ENCODE peak calls at places on chromosomes 6 and 20, in nine cellular contexts. L, K, O, N, C, J, W, E and Z are unnamed samples.

GRCh38 chr6:40298207-40298606 is 289.0 kb downstream of the LRFN2 start:
- DNase-seq in L (no peak), K (no peak), O (no peak), N (no peak), C (no peak), J (no peak), W (no peak), E (no peak), Z (no peak)

GRCh38 chr6:111208928-111209327 is 121.6 kb downstream of the SLC16A10 start:
- DNase-seq in L (no peak), K (no peak), O (no peak), N (no peak), C (no peak), J (no peak), W (no peak), E (no peak), Z (no peak)

GRCh38 chr20:21105429-21106170 is 558 bp downstream of the LINC00237 start:
- DNase-seq in L (peak; percentile 38), K (no peak), O (no peak), N (peak; percentile 52), C (no peak), J (no peak), W (no peak), E (no peak), Z (peak; percentile 40)

GRCh38 chr6:11350294-11350693 is 117.8 kb upstream of the NEDD9 start:
- DNase-seq in L (no peak), K (no peak), O (no peak), N (no peak), C (no peak), J (no peak), W (no peak), E (peak; percentile 11), Z (no peak)

GRCh38 chr6:33856655-33857054 is 52.9 kb upstream of the MLN start:
- DNase-seq in L (peak; percentile 62), K (no peak), O (no peak), N (no peak), C (peak; percentile 44), J (no peak), W (no peak), E (no peak), Z (no peak)

GRCh38 chr6:53833147-53833546 is 38.3 kb downstream of the LRRC1 start:
- DNase-seq in L (no peak), K (no peak), O (no peak), N (no peak), C (no peak), J (no peak), W (no peak), E (no peak), Z (no peak)

GRCh38 chr20:36493801-36494114 is 47.6 kb upstream of the MYL9 start:
- DNase-seq in L (no peak), K (no peak), O (peak; percentile 83), N (no peak), C (peak; percentile 48), J (no peak), W (no peak), E (peak; percentile 78), Z (no peak)

GRCh38 chr20:48295445-48295903 is 510.2 kb upstream of the SULF2 start:
- DNase-seq in L (no peak), K (no peak), O (no peak), N (peak; percentile 77), C (no peak), J (peak; percentile 79), W (no peak), E (peak; percentile 94), Z (no peak)

GRCh38 chr20:49865559-49865958 is 49.8 kb downstream of the SPATA2 start:
- DNase-seq in L (no peak), K (no peak), O (peak; percentile 60), N (no peak), C (no peak), J (no peak), W (no peak), E (peak; percentile 24), Z (no peak)

GRCh38 chr6:37083243-37084138 is 78.0 kb downstream of the FGD2 start:
- DNase-seq in L (no peak), K (no peak), O (no peak), N (no peak), C (peak; percentile 54), J (no peak), W (no peak), E (peak; percentile 69), Z (no peak)

GRCh38 chr20:48470141-48470540 is 357.7 kb downstream of the PREX1 start:
- DNase-seq in L (no peak), K (no peak), O (no peak), N (no peak), C (no peak), J (no peak), W (no peak), E (no peak), Z (no peak)

GRCh38 chr6:75546401-75546800 is 52.8 kb upstream of the FILIP1 start:
- DNase-seq in L (no peak), K (no peak), O (no peak), N (no peak), C (no peak), J (no peak), W (no peak), E (peak; percentile 35), Z (no peak)
- TF ChIP-seq CTCF in L (peak; percentile 19), K (no peak), O (no peak), N (no peak), C (no peak), J (no peak), W (peak; percentile 43), E (peak; percentile 43), Z (no peak)

DNA sequence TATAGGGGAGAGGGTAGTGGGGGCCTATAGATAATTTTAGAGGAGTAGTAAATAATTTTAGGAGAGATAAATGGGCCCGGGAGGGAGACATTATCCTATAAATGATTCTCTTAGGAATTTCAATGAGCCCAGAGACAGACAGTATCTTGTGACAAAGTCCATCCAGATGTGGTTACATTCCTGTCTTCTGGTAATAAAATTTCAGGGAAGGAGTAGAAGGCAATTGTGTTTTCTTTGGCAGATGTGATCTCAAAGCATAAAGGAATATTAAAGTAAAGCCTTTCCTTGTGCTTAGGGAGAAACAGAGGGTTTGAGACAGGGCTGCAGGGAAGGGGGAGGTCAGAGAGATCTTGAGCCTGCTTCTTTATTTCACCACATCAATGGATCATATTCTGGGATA is 979.8 kb upstream of the GJE1 start:
- DNase-seq in L (no peak), K (no peak), O (no peak), N (no peak), C (no peak), J (no peak), W (no peak), E (no peak), Z (no peak)
- TF ChIP-seq CTCF in L (no peak), K (no peak), O (no peak), N (no peak), C (no peak), J (no peak), W (no peak), E (no peak), Z (no peak)

GRCh38 chr6:104526383-104526782 is 333.3 kb downstream of the HACE1 start:
- DNase-seq in L (no peak), K (no peak), O (no peak), N (no peak), C (no peak), J (peak; percentile 5), W (no peak), E (no peak), Z (no peak)

GRCh38 chr6:104531591-104531990 is 328.1 kb downstream of the HACE1 start:
- DNase-seq in L (no peak), K (no peak), O (no peak), N (no peak), C (no peak), J (no peak), W (no peak), E (no peak), Z (no peak)

GRCh38 chr6:104525677-104526322 is 333.9 kb downstream of the HACE1 start:
- DNase-seq in L (peak; percentile 54), K (no peak), O (peak; percentile 75), N (peak; percentile 78), C (peak; percentile 66), J (peak; percentile 76), W (peak; percentile 59), E (peak; percentile 64), Z (peak; percentile 78)

GRCh38 chr6:104527311-104527710 is 332.4 kb downstream of the HACE1 start:
- DNase-seq in L (no peak), K (no peak), O (no peak), N (no peak), C (no peak), J (no peak), W (no peak), E (no peak), Z (peak; percentile 12)

GRCh38 chr6:104527761-104528415 is 331.8 kb downstream of the HACE1 start:
- DNase-seq in L (no peak), K (no peak), O (peak; percentile 77), N (peak; percentile 61), C (peak; percentile 33), J (peak; percentile 36), W (peak; percentile 20), E (no peak), Z (peak; percentile 24)
- TF ChIP-seq CTCF in L (no peak), K (no peak), O (no peak), N (peak; percentile 72), C (no peak), J (no peak), W (peak; percentile 56), E (peak; percentile 31), Z (no peak)

GRCh38 chr6:135493218-135493961 is 4.2 kb downstream of the AHI1 start:
- DNase-seq in L (no peak), K (no peak), O (no peak), N (no peak), C (no peak), J (no peak), W (no peak), E (peak; percentile 35), Z (no peak)

GRCh38 chr6:135496805-135497411 is 632 bp downstream of the AHI1 start:
- DNase-seq in L (no peak), K (no peak), O (no peak), N (no peak), C (no peak), J (no peak), W (no peak), E (no peak), Z (no peak)

GRCh38 chr6:135498178-135498841 is 770 bp upstream of the AHI1 start:
- DNase-seq in L (peak; percentile 21), K (no peak), O (peak; percentile 90), N (peak; percentile 33), C (peak; percentile 57), J (peak; percentile 42), W (peak; percentile 28), E (peak; percentile 94), Z (no peak)

GRCh38 chr6:135499441-135500340 is 2.2 kb upstream of the AHI1 start:
- DNase-seq in L (no peak), K (no peak), O (no peak), N (no peak), C (no peak), J (no peak), W (no peak), E (no peak), Z (no peak)

GRCh38 chr6:135497412-135498177 is at the start of gene AHI1:
- DNase-seq in L (peak; percentile 90), K (peak; percentile 62), O (peak; percentile 98), N (peak; percentile 94), C (peak; percentile 97), J (peak; percentile 84), W (peak; percentile 84), E (peak; percentile 92), Z (peak; percentile 96)
- TF ChIP-seq CTCF in L (no peak), K (peak; percentile 14), O (no peak), N (no peak), C (peak; percentile 10), J (no peak), W (no peak), E (no peak), Z (no peak)